ENCODE peak calls at places on chromosome 7, in five cellular contexts. One of them, this sample, is unnamed.

GRCh38 chr7:18450021-18450420 is 45.5 kb upstream of the HDAC9 start:
- DNase-seq in GM12878: no peak
- DNase-seq in mesothelial cell of epicardium: no peak
- DNase-seq in CD8-positive, alpha-beta T cell: no peak
- DNase-seq in thoracic aorta: no peak
- DNase-seq in this sample: no peak

GRCh38 chr7:148501707-148502139 is 88.8 kb upstream of the C7orf33 start:
- DNase-seq in GM12878: peak
- DNase-seq in mesothelial cell of epicardium: no peak
- DNase-seq in CD8-positive, alpha-beta T cell: no peak
- DNase-seq in thoracic aorta: no peak
- DNase-seq in this sample: no peak

GRCh38 chr7:123580406-123581161 is 21.0 kb upstream of the ASB15 start:
- DNase-seq in GM12878: no peak
- DNase-seq in mesothelial cell of epicardium: no peak
- DNase-seq in CD8-positive, alpha-beta T cell: no peak
- DNase-seq in thoracic aorta: no peak
- DNase-seq in this sample: no peak

GRCh38 chr7:147519062-147519461 is 1071.5 kb upstream of the C7orf33 start:
- DNase-seq in GM12878: no peak
- DNase-seq in mesothelial cell of epicardium: no peak
- DNase-seq in CD8-positive, alpha-beta T cell: no peak
- DNase-seq in thoracic aorta: no peak
- DNase-seq in this sample: no peak

GRCh38 chr7:31488562-31489203 is 25.2 kb upstream of the ITPRID1 start:
- DNase-seq in GM12878: peak
- DNase-seq in mesothelial cell of epicardium: no peak
- DNase-seq in CD8-positive, alpha-beta T cell: no peak
- DNase-seq in thoracic aorta: no peak
- DNase-seq in this sample: peak

GRCh38 chr7:33130184-33130583 is 820 bp downstream of the BBS9 start:
- DNase-seq in GM12878: no peak
- DNase-seq in mesothelial cell of epicardium: no peak
- DNase-seq in CD8-positive, alpha-beta T cell: no peak
- DNase-seq in thoracic aorta: no peak
- DNase-seq in this sample: no peak

GRCh38 chr7:30859940-30860623 is 51.6 kb upstream of the AQP1 start:
- DNase-seq in GM12878: no peak
- DNase-seq in mesothelial cell of epicardium: no peak
- DNase-seq in CD8-positive, alpha-beta T cell: no peak
- DNase-seq in thoracic aorta: no peak
- DNase-seq in this sample: no peak

GRCh38 chr7:150838965-150839650 is 13.2 kb upstream of the AOC1 start:
- DNase-seq in GM12878: no peak
- DNase-seq in mesothelial cell of epicardium: no peak
- DNase-seq in CD8-positive, alpha-beta T cell: peak
- DNase-seq in thoracic aorta: no peak
- DNase-seq in this sample: no peak

GRCh38 chr7:150520145-150520544 is 5.5 kb downstream of the GIMAP7 start:
- DNase-seq in GM12878: no peak
- DNase-seq in mesothelial cell of epicardium: no peak
- DNase-seq in CD8-positive, alpha-beta T cell: peak
- DNase-seq in thoracic aorta: no peak
- DNase-seq in this sample: no peak

GRCh38 chr7:157537056-157537455 is 200.3 kb downstream of the DNAJB6 start:
- DNase-seq in GM12878: no peak
- DNase-seq in mesothelial cell of epicardium: no peak
- DNase-seq in CD8-positive, alpha-beta T cell: no peak
- DNase-seq in thoracic aorta: no peak
- DNase-seq in this sample: no peak

GRCh38 chr7:3722396-3722846 is 421.4 kb downstream of the SDK1 start:
- DNase-seq in GM12878: no peak
- DNase-seq in mesothelial cell of epicardium: no peak
- DNase-seq in CD8-positive, alpha-beta T cell: peak
- DNase-seq in thoracic aorta: no peak
- DNase-seq in this sample: no peak

GRCh38 chr7:148173296-148173695 is 417.3 kb upstream of the C7orf33 start:
- DNase-seq in GM12878: no peak
- DNase-seq in mesothelial cell of epicardium: no peak
- DNase-seq in CD8-positive, alpha-beta T cell: no peak
- DNase-seq in thoracic aorta: no peak
- DNase-seq in this sample: no peak

GRCh38 chr7:141356096-141356495 is 195.1 kb upstream of the AGK start:
- DNase-seq in GM12878: no peak
- DNase-seq in mesothelial cell of epicardium: no peak
- DNase-seq in CD8-positive, alpha-beta T cell: no peak
- DNase-seq in thoracic aorta: no peak
- DNase-seq in this sample: no peak

GRCh38 chr7:23523486-23524075 is 8.2 kb downstream of the TRA2A start:
- DNase-seq in GM12878: no peak
- DNase-seq in mesothelial cell of epicardium: no peak
- DNase-seq in CD8-positive, alpha-beta T cell: no peak
- DNase-seq in thoracic aorta: no peak
- DNase-seq in this sample: no peak

GRCh38 chr7:23514755-23515154 is 17.0 kb downstream of the TRA2A start:
- DNase-seq in GM12878: no peak
- DNase-seq in mesothelial cell of epicardium: no peak
- DNase-seq in CD8-positive, alpha-beta T cell: no peak
- DNase-seq in thoracic aorta: no peak
- DNase-seq in this sample: no peak

GRCh38 chr7:23524473-23524872 is 7.3 kb downstream of the TRA2A start:
- DNase-seq in GM12878: no peak
- DNase-seq in mesothelial cell of epicardium: no peak
- DNase-seq in CD8-positive, alpha-beta T cell: no peak
- DNase-seq in thoracic aorta: no peak
- DNase-seq in this sample: no peak

GRCh38 chr7:23520582-23520981 is 11.2 kb downstream of the TRA2A start:
- DNase-seq in GM12878: no peak
- DNase-seq in mesothelial cell of epicardium: no peak
- DNase-seq in CD8-positive, alpha-beta T cell: no peak
- DNase-seq in thoracic aorta: no peak
- DNase-seq in this sample: no peak
- TF ChIP-seq CTCF in GM12878: no peak
- TF ChIP-seq CTCF in mesothelial cell of epicardium: no peak
- TF ChIP-seq CTCF in CD8-positive, alpha-beta T cell: no peak
- TF ChIP-seq CTCF in thoracic aorta: no peak
- TF ChIP-seq CTCF in this sample: no peak

DNA sequence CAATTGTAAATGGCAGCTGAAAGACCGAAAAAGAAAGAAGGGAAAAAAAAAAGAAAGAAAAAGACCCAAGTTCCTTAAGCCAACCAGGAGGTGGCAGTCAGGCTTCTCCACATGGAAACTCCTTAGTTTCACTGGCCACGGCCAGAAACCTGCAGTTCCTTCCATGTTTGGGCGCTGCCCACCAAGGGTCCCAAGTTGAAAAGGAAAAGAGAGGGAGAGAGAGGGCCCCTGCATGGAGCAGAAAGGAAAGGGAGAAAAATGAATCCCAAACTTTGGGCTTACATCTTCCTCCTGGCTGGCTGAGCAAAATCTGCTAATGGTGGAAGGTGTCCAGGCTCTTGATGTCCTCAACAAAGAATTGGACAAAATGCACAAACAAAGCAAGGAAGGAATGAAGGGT is 31.8 kb upstream of the ABCA13 start:
- DNase-seq in GM12878: no peak
- DNase-seq in mesothelial cell of epicardium: no peak
- DNase-seq in CD8-positive, alpha-beta T cell: no peak
- DNase-seq in thoracic aorta: no peak
- DNase-seq in this sample: no peak
- TF ChIP-seq CTCF in GM12878: no peak
- TF ChIP-seq CTCF in mesothelial cell of epicardium: no peak
- TF ChIP-seq CTCF in CD8-positive, alpha-beta T cell: no peak
- TF ChIP-seq CTCF in thoracic aorta: no peak
- TF ChIP-seq CTCF in this sample: no peak

GRCh38 chr7:28165971-28166955 is 14.3 kb downstream of the JAZF1 start:
- DNase-seq in GM12878: no peak
- DNase-seq in mesothelial cell of epicardium: no peak
- DNase-seq in CD8-positive, alpha-beta T cell: no peak
- DNase-seq in thoracic aorta: no peak
- DNase-seq in this sample: no peak

GRCh38 chr7:28166982-28167715 is 13.4 kb downstream of the JAZF1 start:
- DNase-seq in GM12878: no peak
- DNase-seq in mesothelial cell of epicardium: no peak
- DNase-seq in CD8-positive, alpha-beta T cell: no peak
- DNase-seq in thoracic aorta: no peak
- DNase-seq in this sample: no peak

GRCh38 chr7:28161319-28161718 is 19.3 kb downstream of the JAZF1 start:
- DNase-seq in GM12878: no peak
- DNase-seq in mesothelial cell of epicardium: no peak
- DNase-seq in CD8-positive, alpha-beta T cell: no peak
- DNase-seq in thoracic aorta: no peak
- DNase-seq in this sample: no peak

GRCh38 chr7:28165221-28165807 is 15.3 kb downstream of the JAZF1 start:
- DNase-seq in GM12878: no peak
- DNase-seq in mesothelial cell of epicardium: no peak
- DNase-seq in CD8-positive, alpha-beta T cell: no peak
- DNase-seq in thoracic aorta: no peak
- DNase-seq in this sample: no peak

GRCh38 chr7:28163955-28164354 is 16.6 kb downstream of the JAZF1 start:
- DNase-seq in GM12878: no peak
- DNase-seq in mesothelial cell of epicardium: no peak
- DNase-seq in CD8-positive, alpha-beta T cell: no peak
- DNase-seq in thoracic aorta: no peak
- DNase-seq in this sample: no peak
- TF ChIP-seq CTCF in GM12878: no peak
- TF ChIP-seq CTCF in mesothelial cell of epicardium: no peak
- TF ChIP-seq CTCF in CD8-positive, alpha-beta T cell: no peak
- TF ChIP-seq CTCF in thoracic aorta: no peak
- TF ChIP-seq CTCF in this sample: no peak

GRCh38 chr7:77266162-77266807 is 66.7 kb upstream of the FGL2 start:
- DNase-seq in GM12878: peak
- DNase-seq in mesothelial cell of epicardium: no peak
- DNase-seq in CD8-positive, alpha-beta T cell: no peak
- DNase-seq in thoracic aorta: no peak
- DNase-seq in this sample: no peak

GRCh38 chr7:77265666-77266065 is 66.0 kb upstream of the FGL2 start:
- DNase-seq in GM12878: no peak
- DNase-seq in mesothelial cell of epicardium: no peak
- DNase-seq in CD8-positive, alpha-beta T cell: no peak
- DNase-seq in thoracic aorta: no peak
- DNase-seq in this sample: no peak

GRCh38 chr7:77269360-77270075 is 69.9 kb upstream of the FGL2 start:
- DNase-seq in GM12878: peak
- DNase-seq in mesothelial cell of epicardium: no peak
- DNase-seq in CD8-positive, alpha-beta T cell: no peak
- DNase-seq in thoracic aorta: no peak
- DNase-seq in this sample: no peak

GRCh38 chr7:77271766-77272165 is 72.1 kb upstream of the FGL2 start:
- DNase-seq in GM12878: no peak
- DNase-seq in mesothelial cell of epicardium: no peak
- DNase-seq in CD8-positive, alpha-beta T cell: no peak
- DNase-seq in thoracic aorta: no peak
- DNase-seq in this sample: no peak

GRCh38 chr7:77270081-77270480 is 70.5 kb upstream of the FGL2 start:
- DNase-seq in GM12878: no peak
- DNase-seq in mesothelial cell of epicardium: no peak
- DNase-seq in CD8-positive, alpha-beta T cell: no peak
- DNase-seq in thoracic aorta: no peak
- DNase-seq in this sample: no peak
- TF ChIP-seq CTCF in GM12878: no peak
- TF ChIP-seq CTCF in mesothelial cell of epicardium: no peak
- TF ChIP-seq CTCF in CD8-positive, alpha-beta T cell: no peak
- TF ChIP-seq CTCF in thoracic aorta: no peak
- TF ChIP-seq CTCF in this sample: no peak

DNA sequence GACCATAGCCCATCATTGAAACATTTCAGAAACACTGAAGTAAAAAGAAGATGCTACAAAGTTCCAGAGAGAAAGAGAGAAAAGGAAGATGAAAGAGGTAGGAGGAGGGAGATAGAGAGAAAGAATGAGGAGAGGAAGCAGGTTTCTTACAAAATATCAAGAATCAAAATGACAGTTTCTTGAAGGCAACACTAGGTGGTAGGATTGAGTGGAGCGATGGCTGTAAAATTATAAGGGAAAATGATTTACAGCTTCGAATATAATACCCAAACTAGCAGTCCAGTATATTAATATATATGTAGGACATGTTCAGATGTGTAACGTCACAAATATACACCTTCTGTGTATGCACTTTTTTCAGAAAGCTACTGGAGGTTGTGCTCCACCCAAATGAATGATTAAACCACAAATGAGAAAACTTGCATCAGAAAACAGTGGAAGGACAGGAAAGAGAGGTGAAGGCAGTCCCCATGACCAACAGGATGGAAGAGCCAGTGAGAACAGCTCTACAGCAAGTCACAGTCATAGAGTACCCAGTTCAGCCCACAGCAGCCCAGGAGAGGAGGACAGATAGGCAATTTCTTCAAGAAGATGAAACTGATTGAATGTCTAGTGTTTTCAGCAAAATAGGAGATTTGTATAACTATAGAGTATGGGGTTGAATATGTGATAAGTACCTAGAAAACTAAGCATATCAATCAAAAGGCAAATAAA is 151.5 kb upstream of the TARP start:
- DNase-seq in GM12878: no peak
- DNase-seq in mesothelial cell of epicardium: no peak
- DNase-seq in CD8-positive, alpha-beta T cell: no peak
- DNase-seq in thoracic aorta: no peak
- DNase-seq in this sample: no peak
- TF ChIP-seq CTCF in GM12878: no peak
- TF ChIP-seq CTCF in mesothelial cell of epicardium: no peak
- TF ChIP-seq CTCF in CD8-positive, alpha-beta T cell: no peak
- TF ChIP-seq CTCF in thoracic aorta: no peak
- TF ChIP-seq CTCF in this sample: no peak

GRCh38 chr7:25148772-25149575 is 23.9 kb upstream of the CYCS start:
- DNase-seq in GM12878: no peak
- DNase-seq in mesothelial cell of epicardium: no peak
- DNase-seq in CD8-positive, alpha-beta T cell: no peak
- DNase-seq in thoracic aorta: no peak
- DNase-seq in this sample: no peak
- TF ChIP-seq CTCF in GM12878: no peak
- TF ChIP-seq CTCF in mesothelial cell of epicardium: no peak
- TF ChIP-seq CTCF in CD8-positive, alpha-beta T cell: no peak
- TF ChIP-seq CTCF in thoracic aorta: no peak
- TF ChIP-seq CTCF in this sample: no peak

GRCh38 chr7:81162771-81163525 is 244.1 kb upstream of the SEMA3C start:
- DNase-seq in GM12878: no peak
- DNase-seq in mesothelial cell of epicardium: no peak
- DNase-seq in CD8-positive, alpha-beta T cell: no peak
- DNase-seq in thoracic aorta: no peak
- DNase-seq in this sample: no peak
- TF ChIP-seq CTCF in GM12878: no peak
- TF ChIP-seq CTCF in mesothelial cell of epicardium: no peak
- TF ChIP-seq CTCF in CD8-positive, alpha-beta T cell: no peak
- TF ChIP-seq CTCF in thoracic aorta: no peak
- TF ChIP-seq CTCF in this sample: no peak

GRCh38 chr7:29297194-29297890 is 102.8 kb downstream of the CHN2 start:
- DNase-seq in GM12878: no peak
- DNase-seq in mesothelial cell of epicardium: no peak
- DNase-seq in CD8-positive, alpha-beta T cell: no peak
- DNase-seq in thoracic aorta: no peak
- DNase-seq in this sample: no peak
- TF ChIP-seq CTCF in GM12878: peak
- TF ChIP-seq CTCF in mesothelial cell of epicardium: peak
- TF ChIP-seq CTCF in CD8-positive, alpha-beta T cell: no peak
- TF ChIP-seq CTCF in thoracic aorta: no peak
- TF ChIP-seq CTCF in this sample: no peak